ENCODE peak calls at places on chromosomes 5 and 9, in four cellular contexts. P, Y, H and T are unnamed samples.

GRCh38 chr5:120345947-120346346 is 118.2 kb upstream of the PRR16 start:
- DNase-seq in Y (no peak), H (no peak), P (no peak), T (no peak)

GRCh38 chr9:6133346-6134063 is 82.1 kb upstream of the IL33 start:
- DNase-seq in Y (no peak), P (no peak), H (peak), T (peak)

GRCh38 chr9:33080534-33080933 is 4.1 kb upstream of the SMU1 start:
- DNase-seq in P (no peak), Y (no peak), H (no peak), T (no peak)

GRCh38 chr9:20981486-20981885 is 50.0 kb downstream of the HACD4 start:
- DNase-seq in P (no peak), Y (no peak), H (peak), T (no peak)

GRCh38 chr5:138186002-138186447 is 7.1 kb downstream of the KIF20A start:
- DNase-seq in H (no peak), P (no peak), Y (no peak), T (no peak)

GRCh38 chr5:150488519-150489357 is 19.2 kb upstream of the NDST1 start:
- DNase-seq in H (peak), P (no peak), Y (no peak), T (no peak)

GRCh38 chr5:180673371-180674252 is 24.2 kb upstream of the FLT4 start:
- DNase-seq in P (no peak), H (no peak), Y (no peak), T (no peak)

GRCh38 chr9:4315582-4316215 is 15.8 kb upstream of the GLIS3 start:
- DNase-seq in Y (peak), H (peak), P (peak), T (no peak)

GRCh38 chr9:27787941-27788340 is 214.7 kb upstream of the C9orf72 start:
- DNase-seq in H (no peak), Y (no peak), P (no peak), T (no peak)

GRCh38 chr9:121674952-121675351 is 23.5 kb downstream of the DAB2IP start:
- DNase-seq in H (peak), Y (no peak), P (no peak), T (no peak)

GRCh38 chr5:74833537-74834266 is 32.5 kb downstream of the FAM169A start:
- DNase-seq in Y (no peak), H (no peak), P (no peak), T (no peak)

GRCh38 chr5:92364986-92365550 is 982.0 kb upstream of the ARRDC3 start:
- DNase-seq in Y (no peak), H (peak), P (no peak), T (no peak)

GRCh38 chr5:38994329-38994927 is 79.8 kb downstream of the RICTOR start:
- DNase-seq in P (no peak), H (peak), Y (no peak), T (no peak)

GRCh38 chr9:20570756-20571155 is 51.5 kb downstream of the MLLT3 start:
- DNase-seq in H (peak), P (no peak), Y (no peak), T (no peak)

GRCh38 chr9:38047301-38048251 is 21.5 kb downstream of the SHB start:
- DNase-seq in Y (no peak), P (no peak), H (peak), T (no peak)

GRCh38 chr9:18490591-18491370 is 16.8 kb downstream of the ADAMTSL1 start:
- DNase-seq in Y (no peak), H (peak), P (no peak), T (no peak)